ENCODE peak calls at places on chromosomes 16 and 17, in six cellular contexts. C is GM06990, J is activated B cell treated with CpG ODN at 0.5 μM for 24 hours, Y is mammary epithelial cell, I is transverse colon, F is IMR-90. D is an unnamed sample.

GRCh38 chr16:26672206-26672605 is 394.5 kb upstream of the C16orf82 start:
- DNase-seq in C (no peak), J (no peak), Y (no peak), I (no peak), F (no peak), D (no peak)

GRCh38 chr17:68356520-68356919 is 65.2 kb downstream of the ARSG start:
- DNase-seq in C (peak; percentile 31), J (no peak), Y (no peak), I (peak; percentile 37), F (no peak), D (no peak)

GRCh38 chr17:50055055-50055425 is 870 bp upstream of the ITGA3 start:
- DNase-seq in C (peak; percentile 24), J (no peak), Y (peak; percentile 87), I (peak; percentile 87), F (no peak), D (peak; percentile 27)

GRCh38 chr17:55601874-55602364 is 90.7 kb upstream of the SMIM36 start:
- DNase-seq in C (no peak), J (no peak), Y (peak; percentile 27), I (no peak), F (peak; percentile 61), D (no peak)

GRCh38 chr17:74975943-74976342 is 3.4 kb upstream of the HID1 start:
- DNase-seq in C (no peak), J (no peak), Y (no peak), I (no peak), F (no peak), D (no peak)

GRCh38 chr17:77436058-77436442 is 295.3 kb downstream of the SEC14L1 start:
- DNase-seq in C (no peak), J (no peak), Y (no peak), I (no peak), F (peak; percentile 69), D (no peak)

GRCh38 chr16:30113031-30113710 is at the start of gene GDPD3:
- DNase-seq in C (peak; percentile 31), J (no peak), Y (peak; percentile 29), I (peak; percentile 87), F (no peak), D (no peak)

GRCh38 chr16:680967-681745 is 946 bp downstream of the STUB1 start:
- DNase-seq in C (no peak), J (no peak), Y (peak; percentile 55), I (peak; percentile 56), F (peak; percentile 49), D (no peak)

GRCh38 chr16:848510-849253 is 48.1 kb upstream of the GNG13 start:
- DNase-seq in C (no peak), J (no peak), Y (no peak), I (no peak), F (no peak), D (no peak)

GRCh38 chr16:70163596-70163995 is 10.0 kb upstream of the CLEC18C start:
- DNase-seq in C (no peak), J (no peak), Y (no peak), I (no peak), F (no peak), D (no peak)

GRCh38 chr16:85832578-85833539 is 33.4 kb downstream of the COX4I1 start:
- DNase-seq in C (peak; percentile 81), J (peak; percentile 75), Y (no peak), I (no peak), F (no peak), D (no peak)

GRCh38 chr17:36869856-36870617 is 67.2 kb upstream of the LHX1 start:
- DNase-seq in C (no peak), J (no peak), Y (peak; percentile 24), I (no peak), F (peak; percentile 17), D (no peak)

GRCh38 chr17:4594406-4595349 is 10.3 kb downstream of the SMTNL2 start:
- DNase-seq in C (peak; percentile 38), J (no peak), Y (no peak), I (peak; percentile 53), F (no peak), D (peak; percentile 46)

GRCh38 chr17:37107406-37108083 is 158.8 kb downstream of the AATF start:
- DNase-seq in C (no peak), J (no peak), Y (peak; percentile 76), I (no peak), F (peak; percentile 41), D (no peak)

GRCh38 chr17:66949501-66949900 is 15.0 kb upstream of the CACNG4 start:
- DNase-seq in C (no peak), J (no peak), Y (peak; percentile 33), I (no peak), F (peak; percentile 8), D (no peak)

GRCh38 chr16:19113577-19114358 is at the start of gene ITPRIPL2:
- DNase-seq in C (peak; percentile 71), J (peak; percentile 33), Y (peak; percentile 80), I (peak; percentile 84), F (peak; percentile 85), D (peak; percentile 29)

GRCh38 chr16:11251525-11252481 is 4.2 kb downstream of the SOCS1 start:
- DNase-seq in C (peak; percentile 73), J (no peak), Y (no peak), I (peak; percentile 41), F (peak; percentile 91), D (no peak)

GRCh38 chr17:83091257-83092141 is 12.1 kb downstream of the METRNL start:
- DNase-seq in C (no peak), J (no peak), Y (no peak), I (peak; percentile 92), F (no peak), D (no peak)

GRCh38 chr17:29608986-29609385 is 13.7 kb downstream of the CORO6 start:
- DNase-seq in C (no peak), J (no peak), Y (no peak), I (no peak), F (no peak), D (no peak)

GRCh38 chr17:80941743-80942211 is 49.9 kb upstream of the CHMP6 start:
- DNase-seq in C (no peak), J (no peak), Y (no peak), I (no peak), F (peak; percentile 47), D (no peak)

GRCh38 chr16:69107311-69107962 is 2.0 kb downstream of the HAS3 start:
- DNase-seq in C (no peak), J (no peak), Y (peak; percentile 52), I (peak; percentile 72), F (no peak), D (no peak)

DNA sequence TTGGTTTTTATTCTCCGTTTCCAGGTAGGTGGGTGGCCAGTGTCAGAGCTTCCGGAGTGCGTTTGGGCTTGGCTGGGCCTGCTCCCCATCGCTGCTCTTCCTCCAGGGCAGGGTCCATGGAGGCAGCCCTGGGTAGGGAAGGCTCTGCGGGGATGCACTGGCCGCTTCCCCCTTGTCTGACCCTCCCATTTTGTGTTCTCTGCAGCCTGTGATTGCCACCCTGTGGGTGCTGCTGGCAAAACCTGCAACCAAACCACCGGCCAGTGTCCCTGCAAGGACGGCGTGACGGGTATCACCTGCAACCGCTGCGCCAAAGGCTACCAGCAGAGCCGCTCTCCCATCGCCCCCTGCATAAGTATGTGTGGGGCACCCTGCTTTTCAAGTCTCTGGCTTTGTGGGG is 158.3 kb downstream of the NTN1 start:
- DNase-seq in C (no peak), J (no peak), Y (no peak), I (no peak), F (no peak), D (no peak)
- TF ChIP-seq CTCF in C (no peak), J (no peak), Y (no peak), I (no peak), F (no peak), D (no peak)

GRCh38 chr17:8248751-8249607 is at the start of gene PFAS:
- DNase-seq in C (peak; percentile 98), J (peak; percentile 99), Y (peak; percentile 93), I (peak; percentile 97), F (peak; percentile 89), D (peak; percentile 96)
- TF ChIP-seq CTCF in C (no peak), J (no peak), Y (no peak), I (no peak), F (no peak), D (no peak)

DNA sequence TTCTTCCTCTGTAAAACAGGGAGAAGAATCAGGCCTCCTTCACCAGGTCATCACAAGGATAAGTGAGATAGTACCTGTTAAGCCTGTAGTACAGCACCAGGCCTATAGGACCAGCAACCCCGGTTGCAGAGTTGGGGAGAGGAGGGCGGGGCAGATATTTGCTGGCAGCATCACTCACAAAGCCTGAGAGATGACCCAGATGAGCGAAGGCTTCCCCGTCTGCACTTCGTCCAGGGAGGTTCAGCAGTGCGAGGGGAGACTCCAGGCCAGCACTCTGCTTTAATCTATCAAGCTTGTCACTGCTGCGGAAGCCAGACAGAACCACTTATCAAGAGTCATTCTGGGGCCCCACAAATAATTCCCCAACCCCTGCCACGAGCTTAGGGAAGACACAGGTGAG is 15.8 kb upstream of the RBBP6 start:
- DNase-seq in C (no peak), J (no peak), Y (no peak), I (no peak), F (no peak), D (no peak)
- TF ChIP-seq CTCF in C (no peak), J (no peak), Y (no peak), I (no peak), F (no peak), D (no peak)

GRCh38 chr16:28491080-28491969 is 549 bp downstream of the CLN3 start:
- DNase-seq in C (no peak), J (no peak), Y (peak; percentile 61), I (peak; percentile 53), F (no peak), D (peak; percentile 28)
- TF ChIP-seq CTCF in C (peak; percentile 29), J (no peak), Y (no peak), I (peak; percentile 54), F (peak; percentile 30), D (peak; percentile 38)

DNA sequence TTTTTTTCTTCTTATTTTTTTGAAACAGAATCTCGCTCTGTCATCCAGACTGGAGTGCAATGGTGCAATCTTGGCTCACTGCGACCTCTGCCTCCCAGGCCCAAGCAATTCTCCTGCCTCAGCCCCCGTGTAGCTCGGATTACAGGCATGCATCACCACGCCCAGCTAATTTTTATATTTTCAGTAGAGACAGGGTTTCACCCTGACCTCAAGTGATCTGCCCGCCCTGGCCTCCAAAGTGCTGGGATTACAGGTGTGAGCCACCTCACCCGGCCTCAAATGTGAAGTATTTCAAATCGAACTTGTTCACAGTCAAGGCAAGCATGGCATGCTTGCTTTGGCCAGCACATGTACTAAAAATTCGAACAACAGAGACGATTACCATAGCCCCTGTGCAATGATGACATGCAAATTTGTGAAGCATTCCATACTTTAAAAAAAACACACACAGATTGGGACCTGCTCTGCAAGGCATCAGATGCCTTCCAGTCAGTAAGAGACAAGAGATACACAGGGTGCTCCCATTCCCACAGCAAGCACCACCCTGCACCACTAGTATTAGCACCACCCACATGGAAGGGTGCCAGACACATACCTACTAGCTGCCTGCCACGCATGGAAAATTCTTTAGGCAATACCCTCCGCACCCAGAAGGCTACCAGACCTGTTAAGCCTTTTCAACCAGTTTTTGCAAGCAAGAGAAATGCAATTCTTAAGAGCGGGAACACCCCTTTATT is 47.2 kb downstream of the ANKRD11 start:
- DNase-seq in C (no peak), J (no peak), Y (peak; percentile 88), I (peak; percentile 70), F (peak; percentile 75), D (no peak)
- TF ChIP-seq CTCF in C (no peak), J (no peak), Y (peak; percentile 25), I (no peak), F (peak; percentile 19), D (no peak)

D was measured in progenitor cell of endocrine pancreas.